ENCODE peak calls at places on chromosomes 11 and 22, in nine cellular contexts. C is AG04449; W is dermis blood vessel endothelial cell; N is activated CD4-positive, alpha-beta T cell treated with anti-CD3 and anti-CD28 coated beads, Interleukin-2, amount 50 U/mL, for 1 hour; F is cardiac fibroblast; Y is T47D; O is astrocyte of the spinal cord; X is fibroblast of lung; M is mucosa of gallbladder. I is an unnamed sample.

GRCh38 chr11:69055212-69055586 is 6.5 kb downstream of the TPCN2 start:
- DNase-seq in C (no peak), W (no peak), N (no peak), F (no peak), Y (no peak), O (no peak), X (no peak), M (peak), I (no peak)

GRCh38 chr22:41523464-41524221 is 20.6 kb downstream of the POLR3H start:
- DNase-seq in C (no peak), W (no peak), N (no peak), F (peak), Y (no peak), O (peak), X (peak), M (peak), I (no peak)

GRCh38 chr11:121521145-121522042 is 68.6 kb upstream of the SORL1-AS1 start:
- DNase-seq in C (no peak), W (no peak), N (no peak), F (no peak), Y (no peak), O (no peak), X (no peak), M (no peak), I (no peak)

GRCh38 chr11:62652156-62653006 is 721 bp downstream of the INTS5 start:
- DNase-seq in C (no peak), W (no peak), N (no peak), F (no peak), Y (no peak), O (no peak), X (no peak), M (no peak), I (no peak)

GRCh38 chr11:65528819-65529350 is 4.0 kb downstream of the SCYL1 start:
- DNase-seq in C (no peak), W (no peak), N (no peak), F (no peak), Y (no peak), O (no peak), X (no peak), M (no peak), I (no peak)

GRCh38 chr11:20555783-20556182 is 43.6 kb upstream of the SLC6A5 start:
- DNase-seq in C (no peak), W (no peak), N (no peak), F (no peak), Y (no peak), O (no peak), X (no peak), M (no peak), I (no peak)

GRCh38 chr22:39353346-39353745 is 3.6 kb downstream of the SYNGR1 start:
- DNase-seq in C (no peak), W (peak), N (no peak), F (no peak), Y (no peak), O (no peak), X (peak), M (no peak), I (no peak)

GRCh38 chr11:66981976-66982578 is 7.0 kb downstream of the C11orf86 start:
- DNase-seq in C (no peak), W (peak), N (peak), F (peak), Y (no peak), O (peak), X (peak), M (peak), I (peak)

GRCh38 chr11:6095798-6096197 is 11.7 kb upstream of the OR56B4 start:
- DNase-seq in C (no peak), W (no peak), N (no peak), F (no peak), Y (no peak), O (no peak), X (no peak), M (no peak), I (no peak)

GRCh38 chr11:7900686-7901085 is 30.4 kb downstream of the OR10A6 start:
- DNase-seq in C (no peak), W (no peak), N (no peak), F (no peak), Y (no peak), O (no peak), X (no peak), M (no peak), I (no peak)

GRCh38 chr22:30605449-30606110 is 1.4 kb upstream of the TCN2 start:
- DNase-seq in C (no peak), W (peak), N (peak), F (peak), Y (no peak), O (peak), X (peak), M (peak), I (peak)

GRCh38 chr11:2912498-2912897 is 16.7 kb downstream of the PHLDA2 start:
- DNase-seq in C (peak), W (peak), N (no peak), F (peak), Y (peak), O (peak), X (peak), M (peak), I (peak)

GRCh38 chr11:14969922-14970323 is 2.2 kb downstream of the CALCA start:
- DNase-seq in C (no peak), W (peak), N (peak), F (no peak), Y (no peak), O (no peak), X (no peak), M (peak), I (no peak)

GRCh38 chr22:19880786-19881569 is 26.3 kb upstream of the GNB1L start:
- DNase-seq in C (peak), W (peak), N (no peak), F (peak), Y (no peak), O (peak), X (peak), M (peak), I (peak)

GRCh38 chr11:110490886-110491285 is 61.1 kb downstream of the FDX1 start:
- DNase-seq in C (no peak), W (no peak), N (no peak), F (peak), Y (no peak), O (peak), X (peak), M (no peak), I (peak)

GRCh38 chr11:82045748-82046457 is 687.8 kb downstream of the FAM181B start:
- DNase-seq in C (no peak), W (no peak), N (no peak), F (no peak), Y (no peak), O (peak), X (peak), M (no peak), I (no peak)

GRCh38 chr22:23068096-23068831 is 2.1 kb upstream of the GNAZ start:
- DNase-seq in C (no peak), W (no peak), N (no peak), F (no peak), Y (no peak), O (no peak), X (no peak), M (no peak), I (no peak)

GRCh38 chr22:19666663-19667593 is 47.4 kb upstream of the SEPTIN5 start:
- DNase-seq in C (peak), W (peak), N (no peak), F (peak), Y (no peak), O (peak), X (peak), M (no peak), I (no peak)

GRCh38 chr22:41177040-41177625 is 28.0 kb upstream of the L3MBTL2 start:
- DNase-seq in C (no peak), W (no peak), N (no peak), F (no peak), Y (no peak), O (no peak), X (no peak), M (no peak), I (no peak)

GRCh38 chr11:120106354-120106753 is 31.6 kb downstream of the TRIM29 start:
- DNase-seq in C (no peak), W (no peak), N (no peak), F (no peak), Y (no peak), O (no peak), X (no peak), M (no peak), I (no peak)

GRCh38 chr22:50587407-50587806 is 4.8 kb upstream of the CHKB start:
- DNase-seq in C (no peak), W (no peak), N (no peak), F (no peak), Y (no peak), O (no peak), X (no peak), M (no peak), I (no peak)

GRCh38 chr11:130206141-130206540 is 46.6 kb downstream of the ST14 start:
- DNase-seq in C (no peak), W (no peak), N (no peak), F (no peak), Y (no peak), O (no peak), X (no peak), M (no peak), I (no peak)

GRCh38 chr11:34356918-34357645 is 728 bp downstream of the ABTB2 start:
- DNase-seq in C (no peak), W (peak), N (peak), F (peak), Y (peak), O (peak), X (peak), M (peak), I (peak)

I was measured in A172.